ENCODE peak calls at places on chromosomes 13 and 19, in four cellular contexts. One of them, this sample, is unnamed.

GRCh38 chr13:65959305-65959704 is 1270.8 kb downstream of the PCDH9 start:
- DNase-seq in stimulated activated CD4-positive, alpha-beta T cell treated with anti-CD3 and anti-CD28 coated beads, Interleukin-4, amount 100 ng/mL, for 1 hour: no peak
- DNase-seq in HAP-1: no peak
- DNase-seq in CD8-positive, alpha-beta memory T cell: no peak
- DNase-seq in this sample: no peak

GRCh38 chr13:113291997-113292862 is 4.8 kb upstream of the LAMP1 start:
- DNase-seq in stimulated activated CD4-positive, alpha-beta T cell treated with anti-CD3 and anti-CD28 coated beads, Interleukin-4, amount 100 ng/mL, for 1 hour: peak
- DNase-seq in HAP-1: peak
- DNase-seq in CD8-positive, alpha-beta memory T cell: peak
- DNase-seq in this sample: peak

GRCh38 chr19:53883231-53883661 is 1.2 kb downstream of the PRKCG start:
- DNase-seq in stimulated activated CD4-positive, alpha-beta T cell treated with anti-CD3 and anti-CD28 coated beads, Interleukin-4, amount 100 ng/mL, for 1 hour: no peak
- DNase-seq in HAP-1: peak
- DNase-seq in CD8-positive, alpha-beta memory T cell: peak
- DNase-seq in this sample: no peak

GRCh38 chr13:70330697-70331361 is 222.6 kb upstream of the KLHL1 start:
- DNase-seq in stimulated activated CD4-positive, alpha-beta T cell treated with anti-CD3 and anti-CD28 coated beads, Interleukin-4, amount 100 ng/mL, for 1 hour: no peak
- DNase-seq in HAP-1: no peak
- DNase-seq in CD8-positive, alpha-beta memory T cell: no peak
- DNase-seq in this sample: no peak

GRCh38 chr19:17275441-17276175 is 6.1 kb upstream of the ANKLE1 start:
- DNase-seq in stimulated activated CD4-positive, alpha-beta T cell treated with anti-CD3 and anti-CD28 coated beads, Interleukin-4, amount 100 ng/mL, for 1 hour: no peak
- DNase-seq in HAP-1: no peak
- DNase-seq in CD8-positive, alpha-beta memory T cell: no peak
- DNase-seq in this sample: no peak

GRCh38 chr19:28519950-28520861 is 692.7 kb downstream of the UQCRFS1 start:
- DNase-seq in stimulated activated CD4-positive, alpha-beta T cell treated with anti-CD3 and anti-CD28 coated beads, Interleukin-4, amount 100 ng/mL, for 1 hour: no peak
- DNase-seq in HAP-1: no peak
- DNase-seq in CD8-positive, alpha-beta memory T cell: no peak
- DNase-seq in this sample: no peak

GRCh38 chr19:719081-719512 is 10.4 kb downstream of the PALM start:
- DNase-seq in stimulated activated CD4-positive, alpha-beta T cell treated with anti-CD3 and anti-CD28 coated beads, Interleukin-4, amount 100 ng/mL, for 1 hour: no peak
- DNase-seq in HAP-1: no peak
- DNase-seq in CD8-positive, alpha-beta memory T cell: no peak
- DNase-seq in this sample: no peak

GRCh38 chr13:113562866-113563265 is 21.7 kb upstream of the TFDP1 start:
- DNase-seq in stimulated activated CD4-positive, alpha-beta T cell treated with anti-CD3 and anti-CD28 coated beads, Interleukin-4, amount 100 ng/mL, for 1 hour: no peak
- DNase-seq in HAP-1: peak
- DNase-seq in CD8-positive, alpha-beta memory T cell: no peak
- DNase-seq in this sample: no peak

GRCh38 chr13:30112602-30113435 is 194.5 kb downstream of the KATNAL1 start:
- DNase-seq in stimulated activated CD4-positive, alpha-beta T cell treated with anti-CD3 and anti-CD28 coated beads, Interleukin-4, amount 100 ng/mL, for 1 hour: peak
- DNase-seq in HAP-1: peak
- DNase-seq in CD8-positive, alpha-beta memory T cell: peak
- DNase-seq in this sample: peak

This sample was measured in SK-N-DZ.